ENCODE peak calls at places on chromosomes 5 and 9, in nine cellular contexts. Y is mammary epithelial cell; G is D721Med; H is effector memory CD4-positive, alpha-beta T cell; A is anterior cingulate cortex; Z is Calu3; J is endothelial cell of umbilical vein; T is LoVo; C is T-helper 2 cell. L is an unnamed sample.

GRCh38 chr5:153157156-153157555 is 333.3 kb upstream of the GRIA1 start:
- DNase-seq in G (no peak), C (peak), J (no peak), H (no peak), Y (peak), T (no peak), A (no peak), Z (no peak), L (no peak)

GRCh38 chr5:38845555-38846378 is at the start of gene OSMR:
- DNase-seq in J (peak), H (no peak), Z (peak), T (no peak), Y (peak), G (no peak), A (peak), C (no peak), L (no peak)

GRCh38 chr5:77972545-77973252 is 196.6 kb upstream of the TBCA start:
- DNase-seq in G (no peak), C (peak), Y (no peak), T (no peak), A (no peak), Z (peak), H (no peak), J (no peak), L (peak)

GRCh38 chr5:501833-502184 is 22.4 kb downstream of the SLC9A3 start:
- DNase-seq in T (no peak), G (no peak), Y (no peak), C (no peak), J (peak), A (no peak), H (no peak), Z (no peak), L (no peak)

GRCh38 chr5:78056053-78056452 is 238.4 kb downstream of the AP3B1 start:
- DNase-seq in H (no peak), T (no peak), C (no peak), J (no peak), G (no peak), Z (no peak), Y (no peak), A (no peak), L (no peak)

GRCh38 chr5:179679014-179679674 is 1.7 kb downstream of the CBY3 start:
- DNase-seq in Z (no peak), G (no peak), C (peak), J (peak), A (peak), Y (peak), H (peak), T (no peak), L (no peak)

GRCh38 chr9:120781236-120781635 is 12.0 kb downstream of the FBXW2 start:
- DNase-seq in A (no peak), T (no peak), Z (no peak), C (no peak), G (no peak), J (no peak), Y (no peak), H (no peak), L (no peak)

GRCh38 chr5:152170350-152170749 is 234.7 kb downstream of the NMUR2 start:
- DNase-seq in H (no peak), A (no peak), G (no peak), T (no peak), Z (no peak), J (no peak), Y (no peak), C (no peak), L (no peak)

GRCh38 chr9:128621730-128622455 is 34.8 kb downstream of the DYNC2I2 start:
- DNase-seq in Z (no peak), A (no peak), T (no peak), J (no peak), G (no peak), C (no peak), H (no peak), Y (peak), L (no peak)

GRCh38 chr9:79799691-79800345 is 228.1 kb downstream of the TLE4 start:
- DNase-seq in A (no peak), Z (no peak), C (no peak), T (no peak), J (peak), Y (no peak), H (no peak), G (no peak), L (no peak)

GRCh38 chr5:102933300-102933699 is 178.2 kb downstream of the PAM start:
- DNase-seq in H (no peak), J (no peak), Y (no peak), C (no peak), G (no peak), A (no peak), Z (no peak), T (no peak), L (no peak)

GRCh38 chr9:138015021-138015829 is 137.6 kb downstream of the CACNA1B start:
- DNase-seq in A (no peak), Z (no peak), T (no peak), C (no peak), G (no peak), Y (no peak), J (no peak), H (no peak), L (no peak)

GRCh38 chr5:40480392-40480791 is 199.3 kb upstream of the PTGER4 start:
- DNase-seq in T (no peak), A (no peak), H (no peak), Z (no peak), G (no peak), Y (no peak), J (no peak), C (peak), L (no peak)

GRCh38 chr9:98967680-98968079 is 24.0 kb downstream of the COL15A1 start:
- DNase-seq in G (no peak), C (no peak), A (no peak), J (no peak), Z (no peak), T (no peak), Y (no peak), H (no peak), L (no peak)

GRCh38 chr9:82206490-82206889 is 217.9 kb downstream of the SPATA31D1 start:
- DNase-seq in G (no peak), Y (peak), H (no peak), C (no peak), J (no peak), A (no peak), T (no peak), Z (no peak), L (no peak)

GRCh38 chr5:150057996-150058395 is 28.4 kb downstream of the CSF1R start:
- DNase-seq in Z (no peak), Y (no peak), H (no peak), T (no peak), C (no peak), A (no peak), J (no peak), G (no peak), L (no peak)

L was measured in MM.1S.